ENCODE peak calls at places on chromosomes 2 and 18, in six cellular contexts. V is PC-3, T is osteocyte, Z is cardiac muscle cell, E is epithelial cell of proximal tubule, M is lower lobe of right lung. W is an unnamed sample.

GRCh38 chr18:24914685-24915267 is 437.2 kb downstream of the ZNF521 start:
- DNase-seq in M (no peak), E (no peak), V (no peak), Z (no peak), T (no peak), W (no peak)

GRCh38 chr2:102664439-102665042 is 45.2 kb downstream of the SLC9A2 start:
- DNase-seq in E (peak; percentile 55), M (no peak), T (no peak), Z (no peak), V (peak; percentile 95), W (peak; percentile 45)

GRCh38 chr2:218026244-218026643 is 23.4 kb upstream of the TNS1 start:
- DNase-seq in T (peak; percentile 64), M (no peak), Z (no peak), V (no peak), E (no peak), W (no peak)

GRCh38 chr2:201966691-201967388 is 66.8 kb upstream of the FZD7 start:
- DNase-seq in E (no peak), M (peak; percentile 18), Z (no peak), V (peak; percentile 6), T (no peak), W (no peak)

GRCh38 chr2:73339171-73339678 is 45.9 kb upstream of the EGR4 start:
- DNase-seq in M (no peak), T (no peak), E (no peak), Z (no peak), V (no peak), W (no peak)

GRCh38 chr18:75472906-75473305 is 45.4 kb upstream of the SMIM21 start:
- DNase-seq in M (no peak), Z (no peak), T (no peak), E (no peak), V (no peak), W (no peak)

GRCh38 chr2:5908030-5908429 is 215.8 kb downstream of the SOX11 start:
- DNase-seq in V (no peak), T (no peak), Z (no peak), E (no peak), M (no peak), W (no peak)

GRCh38 chr18:45386256-45386655 is 229.0 kb upstream of the SLC14A2 start:
- DNase-seq in V (peak; percentile 38), E (no peak), T (no peak), Z (peak; percentile 83), M (no peak), W (peak; percentile 22)

GRCh38 chr18:69757733-69758132 is 189.9 kb downstream of the CD226 start:
- DNase-seq in Z (no peak), M (no peak), T (no peak), E (no peak), V (peak; percentile 70), W (no peak)

GRCh38 chr2:222844323-222844722 is 16.5 kb upstream of the ACSL3 start:
- DNase-seq in M (no peak), E (peak; percentile 57), T (no peak), Z (no peak), V (peak; percentile 95), W (no peak)

GRCh38 chr2:26587966-26588365 is 53.2 kb downstream of the CIB4 start:
- DNase-seq in V (no peak), E (no peak), Z (no peak), T (peak; percentile 79), M (no peak), W (no peak)

GRCh38 chr2:32009479-32010256 is 1.1 kb downstream of the MEMO1 start:
- DNase-seq in E (no peak), V (peak; percentile 23), M (peak; percentile 67), Z (peak; percentile 50), T (peak; percentile 85), W (no peak)

GRCh38 chr2:177894546-177894945 is 178.0 kb downstream of the PDE11A start:
- DNase-seq in V (no peak), T (no peak), Z (no peak), E (no peak), M (no peak), W (no peak)

GRCh38 chr2:12844511-12844910 is 127.8 kb downstream of the TRIB2 start:
- DNase-seq in Z (no peak), E (no peak), T (no peak), V (no peak), M (no peak), W (no peak)

GRCh38 chr2:234741976-234742375 is 209.8 kb upstream of the SH3BP4 start:
- DNase-seq in M (no peak), E (no peak), Z (no peak), T (no peak), V (peak; percentile 5), W (no peak)

GRCh38 chr2:206257345-206257744 is 17.1 kb upstream of the ZDBF2 start:
- DNase-seq in Z (no peak), T (no peak), V (no peak), M (no peak), E (no peak), W (no peak)

GRCh38 chr18:7691206-7691605 is 124.1 kb downstream of the PTPRM start:
- DNase-seq in E (no peak), M (no peak), V (no peak), Z (no peak), T (no peak), W (no peak)

GRCh38 chr2:134420920-134421319 is 167.0 kb downstream of the MGAT5 start:
- DNase-seq in V (no peak), M (no peak), Z (peak; percentile 58), E (no peak), T (no peak), W (no peak)

GRCh38 chr2:96788393-96789244 is 27.4 kb upstream of the CNNM3 start:
- DNase-seq in E (no peak), Z (peak; percentile 81), M (no peak), V (peak; percentile 55), T (no peak), W (no peak)

GRCh38 chr2:133407341-133407740 is 160.9 kb downstream of the NCKAP5 start:
- DNase-seq in E (no peak), Z (no peak), M (no peak), T (no peak), V (no peak), W (no peak)

GRCh38 chr2:40741532-40741931 is 289.6 kb upstream of the SLC8A1 start:
- DNase-seq in T (no peak), V (peak; percentile 70), Z (no peak), E (no peak), M (no peak), W (no peak)

GRCh38 chr18:6734746-6735430 is 5.4 kb downstream of the ARHGAP28 start:
- DNase-seq in T (no peak), M (no peak), Z (no peak), V (no peak), E (no peak), W (no peak)

DNA sequence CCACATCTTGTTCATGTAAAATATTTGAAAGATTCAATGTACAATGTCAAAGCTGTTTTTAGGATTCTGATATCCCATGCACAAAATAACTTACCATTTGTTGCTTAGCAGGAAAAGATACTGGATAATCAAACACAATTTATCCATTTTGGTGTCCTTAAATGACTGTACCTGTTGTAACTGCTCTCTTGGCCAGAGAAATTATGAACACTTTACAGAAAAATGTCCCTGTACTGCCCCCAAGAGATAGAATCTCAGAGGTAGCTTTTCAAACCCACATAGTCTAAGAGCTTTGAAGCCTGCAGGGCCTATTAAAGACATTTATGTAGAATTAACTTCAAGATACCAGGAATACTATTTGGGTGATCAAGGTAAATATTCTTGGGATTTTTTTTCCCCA is 12.2 kb upstream of the ME2 start:
- DNase-seq in V (peak; percentile 14), E (no peak), Z (no peak), M (no peak), T (no peak), W (peak; percentile 31)
- TF ChIP-seq CTCF in V (peak; percentile 38), E (peak; percentile 53), Z (peak; percentile 23), M (no peak), T (peak; percentile 29), W (peak; percentile 42)

GRCh38 chr2:55049794-55050132 is 488 bp downstream of the RTN4 start:
- DNase-seq in T (no peak), Z (peak; percentile 51), V (no peak), E (no peak), M (no peak), W (no peak)

GRCh38 chr2:55051026-55051866 is 995 bp upstream of the RTN4 start:
- DNase-seq in V (peak; percentile 99), M (no peak), Z (peak; percentile 48), T (no peak), E (peak; percentile 99), W (no peak)

GRCh38 chr2:55048514-55048924 is 1.7 kb downstream of the RTN4 start:
- DNase-seq in T (no peak), V (peak; percentile 47), E (no peak), Z (peak; percentile 61), M (no peak), W (no peak)

GRCh38 chr2:55048925-55049793 is 1.1 kb downstream of the RTN4 start:
- DNase-seq in M (peak; percentile 91), V (peak; percentile 72), T (peak; percentile 91), E (no peak), Z (peak; percentile 79), W (peak; percentile 60)

GRCh38 chr2:55050133-55050994 is at the start of gene RTN4:
- DNase-seq in V (peak; percentile 99), E (peak; percentile 78), T (peak; percentile 99), M (peak; percentile 98), Z (peak; percentile 99), W (peak; percentile 97)
- TF ChIP-seq CTCF in V (no peak), E (peak; percentile 6), T (no peak), M (no peak), Z (peak; percentile 7), W (no peak)

DNA sequence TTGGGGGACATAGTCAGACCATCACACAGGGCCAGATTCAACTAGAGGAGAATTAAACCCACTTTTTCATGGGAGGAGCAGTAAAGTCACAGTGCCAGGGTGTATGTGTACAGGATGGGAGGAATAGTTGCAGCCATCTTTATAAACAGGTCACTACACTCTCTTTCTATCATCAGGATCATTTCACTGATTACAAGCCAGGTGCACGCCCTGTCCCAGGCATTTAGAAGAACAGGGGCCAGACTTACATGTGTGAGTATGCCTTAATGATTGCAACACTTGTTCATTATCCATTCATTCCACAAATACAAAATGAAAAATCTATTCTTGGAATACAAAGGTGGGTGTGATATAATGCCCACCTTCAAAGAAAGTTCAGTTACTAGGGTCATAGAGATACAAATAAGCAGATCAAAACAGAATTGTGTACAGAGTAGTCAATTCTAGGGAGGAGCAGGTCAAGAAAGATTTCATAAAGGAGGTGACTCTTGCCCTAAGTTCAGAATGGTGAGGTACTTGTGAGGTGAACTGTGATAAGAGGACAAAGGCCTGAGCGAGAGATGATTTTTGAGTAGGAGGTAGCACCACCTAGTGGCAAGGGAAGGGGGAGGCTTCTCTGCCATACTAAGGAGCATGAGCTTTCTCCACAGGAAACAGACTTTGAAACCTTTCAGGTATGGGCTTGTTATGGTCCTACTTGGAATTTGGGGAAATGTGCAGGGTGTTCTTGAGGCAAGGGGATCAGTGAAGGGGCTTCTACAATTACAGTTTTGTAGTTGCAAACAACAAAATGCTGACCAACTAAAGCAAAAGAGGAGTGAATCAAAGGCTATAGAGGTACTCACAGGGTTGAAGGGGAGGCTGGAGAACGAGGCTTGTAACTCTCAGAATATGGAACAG is 156.3 kb downstream of the SUCLG1 start:
- DNase-seq in V (peak; percentile 74), M (no peak), E (peak; percentile 23), Z (peak; percentile 80), T (no peak), W (peak; percentile 66)
- TF ChIP-seq CTCF in V (peak; percentile 88), M (peak; percentile 77), E (peak; percentile 94), Z (peak; percentile 92), T (peak; percentile 79), W (peak; percentile 84)

DNA sequence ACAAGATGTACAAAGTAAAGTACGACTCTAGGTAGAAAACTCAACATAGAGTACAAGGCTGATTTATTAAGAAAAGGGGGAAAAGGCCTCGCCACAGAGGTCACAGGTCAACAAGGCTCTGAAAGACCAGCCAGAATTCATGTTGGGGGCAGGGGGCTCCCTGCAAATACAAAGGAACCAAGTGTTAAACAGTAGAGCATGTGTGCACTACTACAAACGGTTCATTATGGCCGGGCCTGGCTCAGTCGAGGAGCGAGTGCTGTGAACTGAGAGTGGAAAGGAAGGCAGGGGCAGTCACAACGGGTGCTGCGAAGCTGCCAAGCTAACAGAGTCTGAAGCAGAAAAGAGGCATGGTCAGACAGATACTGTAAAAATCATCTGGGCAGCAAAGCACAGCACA is 77.1 kb downstream of the MBOAT2 start:
- DNase-seq in Z (no peak), T (no peak), E (no peak), V (no peak), M (no peak), W (no peak)
- TF ChIP-seq CTCF in Z (no peak), T (no peak), E (no peak), V (no peak), M (no peak), W (no peak)